ENCODE peak calls at places on chromosomes 6 and 20, in five cellular contexts. W is ACHN; X is NCI-H2107; D is NCI-H226; E is central memory CD4-positive, alpha-beta T cell. M is an unnamed sample.

GRCh38 chr6:138773177-138774091 is at the start of gene CCDC28A:
- DNase-seq in W (peak), D (peak), X (peak), E (peak), M (peak)

GRCh38 chr6:41940759-41941279 is 789 bp downstream of the CCND3 start:
- DNase-seq in X (no peak), E (peak), D (peak), W (peak), M (peak)

GRCh38 chr6:165178056-165178455 is 131.3 kb downstream of the C6orf118 start:
- DNase-seq in W (peak), D (no peak), E (no peak), X (no peak), M (no peak)

GRCh38 chr20:6626805-6627204 is 140.7 kb upstream of the BMP2 start:
- DNase-seq in E (no peak), D (no peak), W (no peak), X (no peak), M (no peak)

GRCh38 chr6:90008908-90009501 is 114.7 kb downstream of the GJA10 start:
- DNase-seq in E (no peak), W (no peak), D (peak), X (no peak), M (no peak)

GRCh38 chr6:38776515-38776914 is 61.4 kb downstream of the DNAH8 start:
- DNase-seq in E (no peak), W (peak), D (peak), X (no peak), M (no peak)

GRCh38 chr6:133128191-133128590 is 113.0 kb upstream of the EYA4 start:
- DNase-seq in E (no peak), W (no peak), D (no peak), X (no peak), M (no peak)

GRCh38 chr6:36783603-36784378 is 55.5 kb downstream of the CPNE5 start:
- DNase-seq in E (no peak), W (no peak), X (no peak), D (no peak), M (no peak)

GRCh38 chr20:34954905-34955231 is 738 bp downstream of the GSS start:
- DNase-seq in E (no peak), D (no peak), X (no peak), W (peak), M (no peak)

GRCh38 chr20:53216856-53217576 is 244.9 kb downstream of the TSHZ2 start:
- DNase-seq in E (peak), X (peak), W (peak), D (no peak), M (peak)

GRCh38 chr20:53865905-53866786 is 204.2 kb downstream of the BCAS1 start:
- DNase-seq in D (no peak), E (no peak), W (peak), X (no peak), M (peak)

GRCh38 chr6:14887181-14887580 is 358.7 kb upstream of the JARID2 start:
- DNase-seq in X (no peak), D (no peak), W (no peak), E (no peak), M (no peak)

GRCh38 chr6:35733633-35734032 is 3.2 kb upstream of the ARMC12 start:
- DNase-seq in W (no peak), X (no peak), D (no peak), E (no peak), M (no peak)

GRCh38 chr6:167485186-167485978 is 160.5 kb downstream of the TTLL2 start:
- DNase-seq in W (peak), E (no peak), X (no peak), D (peak), M (no peak)

M was measured in ureter.